ENCODE peak calls at places on chromosomes 1 and 21, in six cellular contexts. One of them, this sample, is unnamed.

GRCh38 chr1:12615166-12615915 is 2.7 kb downstream of the DHRS3 start:
- DNase-seq in M059J: peak
- DNase-seq in pancreas: no peak
- DNase-seq in stimulated activated CD8-positive, alpha-beta memory T cell treated with anti-CD3 and anti-CD28 coated beads, Interleukin-15, amount 100 ng/mL, for 24 hours: no peak
- DNase-seq in suprapubic skin: no peak
- DNase-seq in HT1080: no peak
- DNase-seq in this sample: no peak

GRCh38 chr1:151680812-151681211 is 35.8 kb downstream of the CELF3 start:
- DNase-seq in M059J: peak
- DNase-seq in pancreas: no peak
- DNase-seq in stimulated activated CD8-positive, alpha-beta memory T cell treated with anti-CD3 and anti-CD28 coated beads, Interleukin-15, amount 100 ng/mL, for 24 hours: no peak
- DNase-seq in suprapubic skin: no peak
- DNase-seq in HT1080: peak
- DNase-seq in this sample: no peak

GRCh38 chr1:189180057-189180456 is 1297.6 kb downstream of the BRINP3 start:
- DNase-seq in M059J: no peak
- DNase-seq in pancreas: no peak
- DNase-seq in stimulated activated CD8-positive, alpha-beta memory T cell treated with anti-CD3 and anti-CD28 coated beads, Interleukin-15, amount 100 ng/mL, for 24 hours: no peak
- DNase-seq in suprapubic skin: no peak
- DNase-seq in HT1080: no peak
- DNase-seq in this sample: no peak

GRCh38 chr21:30234643-30235042 is 18.7 kb upstream of the CLDN8 start:
- DNase-seq in M059J: no peak
- DNase-seq in pancreas: no peak
- DNase-seq in stimulated activated CD8-positive, alpha-beta memory T cell treated with anti-CD3 and anti-CD28 coated beads, Interleukin-15, amount 100 ng/mL, for 24 hours: no peak
- DNase-seq in suprapubic skin: no peak
- DNase-seq in HT1080: peak
- DNase-seq in this sample: no peak

GRCh38 chr1:232553050-232553754 is 76.7 kb downstream of the SIPA1L2 start:
- DNase-seq in M059J: peak
- DNase-seq in pancreas: peak
- DNase-seq in stimulated activated CD8-positive, alpha-beta memory T cell treated with anti-CD3 and anti-CD28 coated beads, Interleukin-15, amount 100 ng/mL, for 24 hours: no peak
- DNase-seq in suprapubic skin: no peak
- DNase-seq in HT1080: no peak
- DNase-seq in this sample: peak

GRCh38 chr1:1090424-1091343 is 16.6 kb upstream of the RNF223 start:
- DNase-seq in M059J: no peak
- DNase-seq in pancreas: peak
- DNase-seq in stimulated activated CD8-positive, alpha-beta memory T cell treated with anti-CD3 and anti-CD28 coated beads, Interleukin-15, amount 100 ng/mL, for 24 hours: no peak
- DNase-seq in suprapubic skin: no peak
- DNase-seq in HT1080: no peak
- DNase-seq in this sample: peak

GRCh38 chr1:36342426-36343185 is 19.2 kb upstream of the EVA1B start:
- DNase-seq in M059J: peak
- DNase-seq in pancreas: no peak
- DNase-seq in stimulated activated CD8-positive, alpha-beta memory T cell treated with anti-CD3 and anti-CD28 coated beads, Interleukin-15, amount 100 ng/mL, for 24 hours: no peak
- DNase-seq in suprapubic skin: no peak
- DNase-seq in HT1080: peak
- DNase-seq in this sample: peak

GRCh38 chr1:167949770-167950169 is 12.9 kb upstream of the MPC2 start:
- DNase-seq in M059J: no peak
- DNase-seq in pancreas: no peak
- DNase-seq in stimulated activated CD8-positive, alpha-beta memory T cell treated with anti-CD3 and anti-CD28 coated beads, Interleukin-15, amount 100 ng/mL, for 24 hours: no peak
- DNase-seq in suprapubic skin: no peak
- DNase-seq in HT1080: no peak
- DNase-seq in this sample: no peak

GRCh38 chr1:119372493-119373086 is 4.0 kb downstream of the HAO2 start:
- DNase-seq in M059J: peak
- DNase-seq in pancreas: no peak
- DNase-seq in stimulated activated CD8-positive, alpha-beta memory T cell treated with anti-CD3 and anti-CD28 coated beads, Interleukin-15, amount 100 ng/mL, for 24 hours: no peak
- DNase-seq in suprapubic skin: no peak
- DNase-seq in HT1080: peak
- DNase-seq in this sample: no peak

GRCh38 chr1:19448491-19449439 is 36.6 kb downstream of the CAPZB start:
- DNase-seq in M059J: peak
- DNase-seq in pancreas: no peak
- DNase-seq in stimulated activated CD8-positive, alpha-beta memory T cell treated with anti-CD3 and anti-CD28 coated beads, Interleukin-15, amount 100 ng/mL, for 24 hours: no peak
- DNase-seq in suprapubic skin: peak
- DNase-seq in HT1080: peak
- DNase-seq in this sample: peak

GRCh38 chr1:53640696-53641065 is 98.3 kb downstream of the GLIS1 start:
- DNase-seq in M059J: no peak
- DNase-seq in pancreas: peak
- DNase-seq in stimulated activated CD8-positive, alpha-beta memory T cell treated with anti-CD3 and anti-CD28 coated beads, Interleukin-15, amount 100 ng/mL, for 24 hours: no peak
- DNase-seq in suprapubic skin: no peak
- DNase-seq in HT1080: no peak
- DNase-seq in this sample: no peak

GRCh38 chr1:221813887-221814286 is 72.0 kb upstream of the DUSP10 start:
- DNase-seq in M059J: peak
- DNase-seq in pancreas: no peak
- DNase-seq in stimulated activated CD8-positive, alpha-beta memory T cell treated with anti-CD3 and anti-CD28 coated beads, Interleukin-15, amount 100 ng/mL, for 24 hours: no peak
- DNase-seq in suprapubic skin: no peak
- DNase-seq in HT1080: no peak
- DNase-seq in this sample: no peak

GRCh38 chr1:200243042-200243437 is 166.8 kb downstream of the ZNF281 start:
- DNase-seq in M059J: peak
- DNase-seq in pancreas: no peak
- DNase-seq in stimulated activated CD8-positive, alpha-beta memory T cell treated with anti-CD3 and anti-CD28 coated beads, Interleukin-15, amount 100 ng/mL, for 24 hours: no peak
- DNase-seq in suprapubic skin: no peak
- DNase-seq in HT1080: no peak
- DNase-seq in this sample: no peak

GRCh38 chr1:185821612-185822385 is 87.6 kb downstream of the HMCN1 start:
- DNase-seq in M059J: no peak
- DNase-seq in pancreas: no peak
- DNase-seq in stimulated activated CD8-positive, alpha-beta memory T cell treated with anti-CD3 and anti-CD28 coated beads, Interleukin-15, amount 100 ng/mL, for 24 hours: no peak
- DNase-seq in suprapubic skin: no peak
- DNase-seq in HT1080: no peak
- DNase-seq in this sample: no peak

GRCh38 chr1:53145942-53146708 is 3.7 kb upstream of the SLC1A7 start:
- DNase-seq in M059J: peak
- DNase-seq in pancreas: peak
- DNase-seq in stimulated activated CD8-positive, alpha-beta memory T cell treated with anti-CD3 and anti-CD28 coated beads, Interleukin-15, amount 100 ng/mL, for 24 hours: no peak
- DNase-seq in suprapubic skin: no peak
- DNase-seq in HT1080: peak
- DNase-seq in this sample: peak

GRCh38 chr1:199403421-199404116 is 623.9 kb upstream of the NR5A2 start:
- DNase-seq in M059J: peak
- DNase-seq in pancreas: no peak
- DNase-seq in stimulated activated CD8-positive, alpha-beta memory T cell treated with anti-CD3 and anti-CD28 coated beads, Interleukin-15, amount 100 ng/mL, for 24 hours: no peak
- DNase-seq in suprapubic skin: no peak
- DNase-seq in HT1080: no peak
- DNase-seq in this sample: no peak

GRCh38 chr1:113488576-113489177 is 98.4 kb downstream of the MAGI3 start:
- DNase-seq in M059J: no peak
- DNase-seq in pancreas: peak
- DNase-seq in stimulated activated CD8-positive, alpha-beta memory T cell treated with anti-CD3 and anti-CD28 coated beads, Interleukin-15, amount 100 ng/mL, for 24 hours: no peak
- DNase-seq in suprapubic skin: no peak
- DNase-seq in HT1080: no peak
- DNase-seq in this sample: peak

GRCh38 chr1:53833393-53833792 is 4.7 kb downstream of the NDC1 start:
- DNase-seq in M059J: no peak
- DNase-seq in pancreas: no peak
- DNase-seq in stimulated activated CD8-positive, alpha-beta memory T cell treated with anti-CD3 and anti-CD28 coated beads, Interleukin-15, amount 100 ng/mL, for 24 hours: no peak
- DNase-seq in suprapubic skin: no peak
- DNase-seq in HT1080: no peak
- DNase-seq in this sample: no peak

GRCh38 chr1:204923209-204923608 is 52.5 kb downstream of the NFASC start:
- DNase-seq in M059J: no peak
- DNase-seq in pancreas: no peak
- DNase-seq in stimulated activated CD8-positive, alpha-beta memory T cell treated with anti-CD3 and anti-CD28 coated beads, Interleukin-15, amount 100 ng/mL, for 24 hours: no peak
- DNase-seq in suprapubic skin: no peak
- DNase-seq in HT1080: no peak
- DNase-seq in this sample: no peak

GRCh38 chr1:110267260-110267659 is 57.1 kb downstream of the KCNC4 start:
- DNase-seq in M059J: no peak
- DNase-seq in pancreas: no peak
- DNase-seq in stimulated activated CD8-positive, alpha-beta memory T cell treated with anti-CD3 and anti-CD28 coated beads, Interleukin-15, amount 100 ng/mL, for 24 hours: no peak
- DNase-seq in suprapubic skin: no peak
- DNase-seq in HT1080: no peak
- DNase-seq in this sample: no peak

GRCh38 chr1:100775483-100775882 is 55.9 kb downstream of the VCAM1 start:
- DNase-seq in M059J: no peak
- DNase-seq in pancreas: no peak
- DNase-seq in stimulated activated CD8-positive, alpha-beta memory T cell treated with anti-CD3 and anti-CD28 coated beads, Interleukin-15, amount 100 ng/mL, for 24 hours: no peak
- DNase-seq in suprapubic skin: no peak
- DNase-seq in HT1080: no peak
- DNase-seq in this sample: no peak

GRCh38 chr1:63635681-63636080 is 42.5 kb downstream of the PGM1 start:
- DNase-seq in M059J: peak
- DNase-seq in pancreas: no peak
- DNase-seq in stimulated activated CD8-positive, alpha-beta memory T cell treated with anti-CD3 and anti-CD28 coated beads, Interleukin-15, amount 100 ng/mL, for 24 hours: no peak
- DNase-seq in suprapubic skin: no peak
- DNase-seq in HT1080: no peak
- DNase-seq in this sample: no peak